ENCODE peak calls at places on chromosomes 2 and 18, in ten cellular contexts. Z is caudate nucleus; H is hepatocyte; G is heart left ventricle; Y is upper lobe of left lung; Q is foreskin keratinocyte; M is right cardiac atrium; D is prostate gland; P is naive thymus-derived CD4-positive, alpha-beta T cell; O is upper lobe of right lung. A is an unnamed sample.

GRCh38 chr2:222319576-222320440 is 21.0 kb upstream of the PAX3 start:
- DNase-seq in D (no peak), G (no peak), Z (no peak), Q (no peak), P (no peak), H (peak; percentile 54), Y (peak; percentile 28), M (peak; percentile 70), O (peak; percentile 71), A (peak; percentile 48)

GRCh38 chr2:240151477-240152031 is 11.1 kb upstream of the OTOS start:
- DNase-seq in Z (no peak), H (no peak), G (no peak), P (no peak), M (peak; percentile 36), D (no peak), Q (no peak), Y (no peak), O (no peak), A (no peak)

GRCh38 chr2:148756292-148756975 is 111.9 kb downstream of the EPC2 start:
- DNase-seq in Z (no peak), H (no peak), O (no peak), Y (no peak), G (no peak), Q (peak; percentile 83), M (no peak), P (no peak), D (no peak), A (no peak)

GRCh38 chr2:163312723-163313122 is 423.1 kb downstream of the FIGN start:
- DNase-seq in Z (no peak), G (no peak), Q (no peak), P (no peak), O (no peak), Y (no peak), M (no peak), H (no peak), D (no peak), A (no peak)

GRCh38 chr2:57760448-57760847 is 286.2 kb upstream of the VRK2 start:
- DNase-seq in O (no peak), P (no peak), M (no peak), Q (no peak), G (no peak), H (no peak), Y (no peak), Z (no peak), D (no peak), A (no peak)

GRCh38 chr2:106098081-106098480 is 96.0 kb downstream of the UXS1 start:
- DNase-seq in M (no peak), Z (no peak), P (no peak), D (no peak), Q (no peak), G (no peak), Y (no peak), O (no peak), H (peak; percentile 42), A (no peak)

GRCh38 chr2:229273384-229274338 is 2.6 kb upstream of the PID1 start:
- DNase-seq in Z (no peak), Q (peak; percentile 61), G (peak; percentile 40), H (peak; percentile 84), D (peak; percentile 74), P (no peak), Y (peak; percentile 77), O (peak; percentile 74), M (no peak), A (peak; percentile 89)

GRCh38 chr2:129906861-129907235 is 72.6 kb upstream of the RAB6C start:
- DNase-seq in H (no peak), G (no peak), Q (no peak), Z (no peak), P (no peak), D (no peak), M (no peak), Y (no peak), O (peak; percentile 58), A (no peak)

GRCh38 chr18:57898506-57899124 is 95.5 kb upstream of the ATP8B1 start:
- DNase-seq in P (no peak), Z (no peak), M (no peak), Q (peak; percentile 73), Y (no peak), G (no peak), D (no peak), O (no peak), H (no peak), A (no peak)

GRCh38 chr2:156157670-156158069 is 174.9 kb downstream of the NR4A2 start:
- DNase-seq in M (no peak), D (no peak), G (no peak), H (no peak), Z (no peak), Q (no peak), P (no peak), Y (no peak), O (no peak), A (no peak)

GRCh38 chr2:172921538-172922236 is 154.0 kb upstream of the MAP3K20 start:
- DNase-seq in P (no peak), M (no peak), Z (no peak), Q (peak; percentile 37), D (no peak), G (no peak), Y (no peak), O (no peak), H (peak; percentile 54), A (no peak)

GRCh38 chr2:54979645-54980044 is 70.6 kb downstream of the RTN4 start:
- DNase-seq in Y (peak; percentile 76), Z (no peak), P (no peak), G (no peak), O (no peak), D (peak; percentile 90), M (no peak), Q (peak; percentile 40), H (no peak), A (no peak)

GRCh38 chr2:214135966-214136365 is 274.9 kb upstream of the VWC2L start:
- DNase-seq in Z (no peak), P (no peak), Y (no peak), O (no peak), M (no peak), H (no peak), Q (peak; percentile 60), D (no peak), G (no peak), A (no peak)

GRCh38 chr18:6960656-6961055 is 156.9 kb downstream of the LAMA1 start:
- DNase-seq in M (no peak), Z (no peak), H (no peak), O (no peak), Q (peak; percentile 57), P (no peak), D (no peak), Y (no peak), G (no peak), A (no peak)

GRCh38 chr2:44397447-44397846 is 35.7 kb downstream of the CAMKMT start:
- DNase-seq in M (no peak), Q (no peak), D (no peak), G (no peak), P (no peak), Y (no peak), H (no peak), Z (no peak), O (no peak), A (no peak)
- H3K27ac ChIP-seq in M (no peak overlapping the region), Q (no peak overlapping the region), D (no peak overlapping the region), G (no peak overlapping the region), P (no peak overlapping the region), Y (no peak overlapping the region), H (no peak overlapping the region), Z (no peak overlapping the region), O (no peak overlapping the region), A (no peak overlapping the region)

GRCh38 chr18:36415606-36416005 is 118.1 kb downstream of the FHOD3 start:
- DNase-seq in Z (no peak), M (no peak), G (no peak), Q (no peak), P (no peak), O (no peak), Y (no peak), H (no peak), D (no peak), A (no peak)
- H3K27ac ChIP-seq in Z (no peak overlapping the region), M (no peak overlapping the region), G (no peak overlapping the region), Q (no peak overlapping the region), P (no peak overlapping the region), O (no peak overlapping the region), Y (no peak overlapping the region), H (no peak overlapping the region), D (no peak overlapping the region), A (no peak overlapping the region)

GRCh38 chr2:217249086-217249485 is 389.2 kb upstream of the TNP1 start:
- DNase-seq in P (no peak), Q (no peak), G (no peak), M (no peak), H (no peak), Y (no peak), Z (no peak), D (no peak), O (no peak), A (no peak)

GRCh38 chr2:217249490-217250451 is 389.9 kb upstream of the TNP1 start:
- DNase-seq in M (no peak), H (peak; percentile 52), Q (no peak), Y (peak; percentile 23), Z (no peak), P (no peak), G (no peak), D (peak; percentile 25), O (no peak), A (no peak)

GRCh38 chr2:217246108-217246507 is 386.2 kb upstream of the TNP1 start:
- DNase-seq in Z (no peak), P (no peak), H (no peak), D (no peak), G (no peak), Q (no peak), Y (no peak), M (no peak), O (no peak), A (no peak)

GRCh38 chr2:217247511-217247910 is 387.6 kb upstream of the TNP1 start:
- DNase-seq in D (peak; percentile 46), M (peak; percentile 40), P (no peak), Y (no peak), O (no peak), H (no peak), Q (no peak), G (no peak), Z (no peak), A (no peak)

GRCh38 chr2:217248312-217248935 is 388.6 kb upstream of the TNP1 start:
- DNase-seq in O (peak; percentile 72), G (peak; percentile 82), Q (no peak), M (peak; percentile 92), P (no peak), D (peak; percentile 57), H (peak; percentile 83), Y (no peak), Z (peak; percentile 11), A (no peak)
- H3K27ac ChIP-seq in O (peak overlapping the region; percentile 70), G (peak overlapping the region; percentile 51), Q (no peak overlapping the region), M (peak overlapping the region; percentile 34), P (no peak overlapping the region), D (peak overlapping the region; percentile 61), H (peak overlapping the region; percentile 82), Y (peak overlapping the region; percentile 35), Z (peak overlapping the region; percentile 72), A (no peak overlapping the region)

DNA sequence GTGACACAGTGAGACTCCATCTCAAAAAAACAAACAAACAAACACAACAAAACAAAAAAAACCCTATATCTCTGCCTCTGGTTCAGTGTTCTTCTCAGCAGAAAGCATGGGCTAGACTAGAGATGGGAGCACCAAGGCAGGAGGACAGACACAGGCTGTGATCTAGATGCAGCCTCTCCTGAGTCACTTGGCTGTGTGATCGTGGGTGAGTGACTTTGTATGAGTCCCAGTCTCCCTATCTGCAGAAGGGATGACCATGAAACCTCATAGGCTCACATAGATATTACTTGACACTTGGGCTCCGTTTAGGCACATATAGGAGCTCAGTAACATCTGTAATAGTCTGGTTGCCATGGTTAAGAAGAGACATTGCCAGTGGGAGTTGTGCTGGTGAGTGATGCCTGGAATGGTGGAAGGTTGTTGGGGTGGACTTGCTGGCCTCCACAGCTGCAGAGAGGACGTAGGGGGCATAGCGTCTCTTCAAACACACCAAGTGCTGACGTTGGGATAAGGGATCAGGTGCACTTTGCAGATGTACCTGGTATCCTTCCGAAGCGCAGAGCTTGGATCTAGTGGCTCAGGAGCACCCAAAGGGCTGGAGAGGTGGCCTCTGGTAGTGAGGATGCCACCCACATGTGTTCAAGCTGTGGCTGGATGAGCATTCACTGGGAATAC is 318.9 kb upstream of the HS6ST1 start:
- DNase-seq in Q (no peak), D (no peak), Y (peak; percentile 17), M (no peak), Z (no peak), O (peak; percentile 20), H (no peak), P (no peak), G (no peak), A (peak; percentile 14)
- H3K27ac ChIP-seq in Q (no peak overlapping the region), D (no peak overlapping the region), Y (no peak overlapping the region), M (no peak overlapping the region), Z (peak overlapping the region; percentile 63), O (no peak overlapping the region), H (no peak overlapping the region), P (no peak overlapping the region), G (no peak overlapping the region), A (no peak overlapping the region)

A was measured in right lobe of liver.